ENCODE peak calls at places on chromosomes 12 and 14, in four cellular contexts. X is CD8-positive, alpha-beta T cell; S is HCT116; K is neural progenitor cell. L is an unnamed sample.

GRCh38 chr12:96513681-96514080 is 24.3 kb downstream of the CFAP54 start:
- DNase-seq in K (no peak), S (no peak), X (no peak), L (no peak)

GRCh38 chr12:54419088-54419887 is at the start of gene ITGA5:
- DNase-seq in K (peak), S (peak), X (no peak), L (peak)

GRCh38 chr12:14560904-14561574 is 6.6 kb downstream of the PLBD1 start:
- DNase-seq in X (no peak), K (no peak), S (no peak), L (no peak)

GRCh38 chr12:91021076-91021475 is 16.3 kb upstream of the EPYC start:
- DNase-seq in S (no peak), X (no peak), K (no peak), L (no peak)

GRCh38 chr14:44353805-44354204 is 153.3 kb downstream of the FSCB start:
- DNase-seq in S (no peak), K (no peak), X (no peak), L (no peak)

GRCh38 chr14:32472512-32473472 is 143.7 kb downstream of the AKAP6 start:
- DNase-seq in S (no peak), X (no peak), K (peak), L (no peak)

GRCh38 chr12:15834575-15834974 is 45.4 kb upstream of the EPS8 start:
- DNase-seq in S (no peak), K (no peak), X (no peak), L (no peak)

GRCh38 chr12:109144224-109144623 is 27.8 kb downstream of the ACACB start:
- DNase-seq in X (no peak), S (no peak), K (no peak), L (no peak)

GRCh38 chr14:59020382-59020781 is 168.1 kb upstream of the DAAM1 start:
- DNase-seq in S (peak), K (peak), X (no peak), L (no peak)

GRCh38 chr14:69711065-69711464 is 55.9 kb upstream of the SRSF5 start:
- DNase-seq in S (no peak), K (no peak), X (no peak), L (no peak)

GRCh38 chr12:78308701-78309100 is 478.0 kb downstream of the NAV3 start:
- DNase-seq in X (no peak), K (no peak), S (no peak), L (no peak)

GRCh38 chr12:11836282-11836963 is 186.9 kb downstream of the ETV6 start:
- DNase-seq in S (no peak), X (no peak), K (no peak), L (peak)

GRCh38 chr14:21626491-21627230 is 8.1 kb downstream of the OR10G2 start:
- DNase-seq in S (no peak), X (no peak), K (no peak), L (no peak)

GRCh38 chr12:63843613-63844390 is 698 bp upstream of the SRGAP1 start:
- DNase-seq in X (peak), K (peak), S (peak), L (peak)

GRCh38 chr12:126668538-126668937 is 1598.4 kb upstream of the TMEM132C start:
- DNase-seq in S (no peak), K (no peak), X (no peak), L (no peak)

GRCh38 chr12:806116-806805 is 53.9 kb downstream of the WNK1 start:
- DNase-seq in X (no peak), K (no peak), S (no peak), L (no peak)

GRCh38 chr12:115570271-115570777 is 707.2 kb downstream of the MED13L start:
- DNase-seq in S (no peak), K (peak), X (no peak), L (peak)

GRCh38 chr12:106389181-106389580 is 31.6 kb downstream of the POLR3B start:
- DNase-seq in K (no peak), X (no peak), S (no peak), L (no peak)

GRCh38 chr12:75329918-75330826 is at the start of gene CAPS2:
- DNase-seq in S (peak), K (peak), X (peak), L (peak)

GRCh38 chr14:80047761-80048160 is 163.5 kb downstream of the DIO2 start:
- DNase-seq in K (no peak), X (no peak), S (no peak), L (no peak)

GRCh38 chr14:105844047-105844630 is 317.8 kb downstream of the TMEM121 start:
- DNase-seq in K (no peak), S (no peak), X (no peak), L (no peak)

GRCh38 chr14:50831704-50832130 is 755 bp upstream of the NIN start:
- DNase-seq in S (no peak), X (no peak), K (peak), L (no peak)

GRCh38 chr12:74337951-74338350 is 199.7 kb upstream of the ATXN7L3B start:
- DNase-seq in S (peak), K (no peak), X (no peak), L (no peak)

GRCh38 chr14:91410781-91411536 is 6.7 kb downstream of the CCDC88C start:
- DNase-seq in K (no peak), X (peak), S (no peak), L (no peak)

GRCh38 chr14:73714656-73715081 is 485 bp upstream of the PNMA1 start:
- DNase-seq in X (no peak), S (no peak), K (no peak), L (peak)

GRCh38 chr12:42977451-42978230 is 388.1 kb upstream of the PRICKLE1 start:
- DNase-seq in K (no peak), X (no peak), S (no peak), L (no peak)

GRCh38 chr14:21505009-21505553 is 6.1 kb downstream of the METTL3 start:
- DNase-seq in S (no peak), K (no peak), X (no peak), L (no peak)

GRCh38 chr14:52112336-52113018 is 43.6 kb upstream of the NID2 start:
- DNase-seq in X (no peak), K (no peak), S (no peak), L (no peak)

GRCh38 chr12:12024958-12025682 is 45.6 kb upstream of the BCL2L14 start:
- DNase-seq in X (no peak), S (no peak), K (no peak), L (no peak)

GRCh38 chr14:102930753-102931579 is 8.5 kb downstream of the AMN start:
- DNase-seq in X (no peak), K (peak), S (peak), L (peak)

GRCh38 chr12:128365831-128366231 is 98.9 kb downstream of the TMEM132C start:
- DNase-seq in S (no peak), K (peak), X (no peak), L (peak)

GRCh38 chr12:6222009-6222702 is 22.0 kb downstream of the CD9 start:
- DNase-seq in K (peak), X (no peak), S (no peak), L (no peak)

GRCh38 chr12:2052861-2053674 is at the start of gene CACNA1C:
- DNase-seq in X (no peak), K (peak), S (no peak), L (peak)

GRCh38 chr12:63823040-63823439 is 21.5 kb upstream of the SRGAP1 start:
- DNase-seq in X (no peak), K (no peak), S (no peak), L (no peak)

GRCh38 chr14:96538097-96538496 is 35.9 kb downstream of the PAPOLA start:
- DNase-seq in X (no peak), K (no peak), S (no peak), L (no peak)
- H3K4me3 ChIP-seq in X (no peak), K (no peak), S (no peak), L (no peak)

GRCh38 chr14:53962954-53963490 is 6.4 kb upstream of the BMP4 start:
- DNase-seq in S (no peak), K (no peak), X (no peak), L (peak)
- H3K4me3 ChIP-seq in S (peak), K (peak), X (no peak), L (peak)

GRCh38 chr12:3409662-3410061 is 81.3 kb upstream of the PRMT8 start:
- DNase-seq in K (no peak), S (no peak), X (no peak), L (no peak)

GRCh38 chr12:3407723-3408122 is 83.3 kb upstream of the PRMT8 start:
- DNase-seq in K (no peak), X (no peak), S (no peak), L (no peak)

DNA sequence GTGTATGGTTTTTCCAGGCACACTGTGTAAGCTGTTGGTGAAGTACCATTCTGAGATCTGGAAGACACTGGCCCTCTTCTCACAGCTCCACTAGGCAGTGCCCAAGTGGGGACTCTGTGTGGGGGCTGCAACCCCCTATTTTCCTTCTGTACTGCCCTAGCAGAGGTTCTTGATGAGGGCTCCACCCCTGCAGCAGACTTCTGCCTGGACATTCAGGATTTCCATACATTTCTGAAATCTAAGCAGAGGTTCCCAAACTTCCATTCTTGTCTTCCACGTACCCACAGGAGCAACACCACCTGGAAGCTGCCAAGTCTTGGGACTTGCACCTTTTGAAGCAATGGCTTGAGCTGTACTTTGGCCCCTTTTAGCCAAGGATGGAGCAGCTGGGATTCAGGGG is 85.2 kb upstream of the PRMT8 start:
- DNase-seq in K (no peak), X (no peak), S (no peak), L (no peak)
- H3K4me3 ChIP-seq in K (no peak), X (no peak), S (no peak), L (no peak)

DNA sequence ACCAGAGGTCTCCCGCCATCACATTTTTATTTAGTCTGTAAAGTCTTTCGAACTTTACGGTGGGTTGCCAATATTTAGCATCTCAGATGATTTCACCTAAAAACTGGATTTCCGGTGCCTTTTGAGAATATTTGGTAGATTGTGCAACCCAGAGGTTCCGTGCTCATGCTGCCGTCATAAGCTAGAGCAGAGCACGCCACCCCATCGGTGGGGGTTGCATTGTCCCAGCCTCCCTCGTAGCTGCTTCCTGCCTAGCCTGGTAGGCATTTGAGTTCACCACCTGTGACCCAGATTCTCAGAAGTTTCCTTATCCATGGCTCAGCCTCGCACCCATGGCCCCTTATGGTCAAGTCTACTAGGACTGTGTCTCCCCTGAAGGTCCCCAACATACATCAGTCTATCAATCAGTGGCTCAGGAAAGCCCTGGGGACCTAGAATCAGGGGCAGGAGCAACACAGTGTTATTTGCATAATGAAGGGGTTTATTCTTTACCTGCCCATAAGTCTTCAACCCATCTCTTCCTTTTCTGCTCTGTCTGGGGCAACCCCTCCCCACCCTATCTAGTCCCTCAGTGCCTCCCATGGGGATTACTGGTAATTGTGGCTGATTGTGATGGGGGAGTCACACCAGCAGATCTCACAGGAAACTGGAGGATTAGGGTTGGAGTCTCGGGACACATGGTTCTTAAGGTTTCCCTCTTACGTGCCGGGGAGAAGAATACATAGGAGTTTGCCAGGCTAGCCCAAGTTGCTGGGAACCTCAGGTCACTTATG is 152.3 kb downstream of the PHETA1 start:
- DNase-seq in K (no peak), X (no peak), S (no peak), L (no peak)
- H3K4me3 ChIP-seq in K (no peak), X (no peak), S (no peak), L (no peak)

L was measured in H7.